ENCODE peak calls at places on chromosomes 2 and 18, in four cellular contexts. A is AG04449, H is brain microvascular endothelial cell, E is sigmoid colon. B is an unnamed sample.

GRCh38 chr2:239129147-239129896 is 271.5 kb downstream of the HDAC4 start:
- DNase-seq in A (no peak), H (no peak), E (no peak), B (no peak)

GRCh38 chr2:39837856-39838453 is 58.9 kb upstream of the THUMPD2 start:
- DNase-seq in A (no peak), H (peak), E (no peak), B (peak)

GRCh38 chr2:226683926-226684562 is 115.6 kb downstream of the IRS1 start:
- DNase-seq in A (no peak), H (no peak), E (no peak), B (no peak)

GRCh38 chr2:74571058-74571457 is 16.5 kb downstream of the DOK1 start:
- DNase-seq in A (no peak), H (no peak), E (no peak), B (no peak)

GRCh38 chr18:59516356-59517155 is 157.5 kb upstream of the LMAN1 start:
- DNase-seq in A (no peak), H (peak), E (peak), B (peak)

GRCh38 chr2:135647836-135648579 is 93.6 kb upstream of the UBXN4 start:
- DNase-seq in A (no peak), H (no peak), E (no peak), B (no peak)

GRCh38 chr18:60389314-60389713 is 16.7 kb upstream of the MC4R start:
- DNase-seq in A (no peak), H (no peak), E (no peak), B (no peak)

GRCh38 chr18:57587262-57587661 is 760 bp upstream of the FECH start:
- DNase-seq in A (no peak), H (no peak), E (no peak), B (no peak)

GRCh38 chr2:208065476-208065875 is 40.1 kb upstream of the PLEKHM3 start:
- DNase-seq in A (no peak), H (no peak), E (no peak), B (no peak)

GRCh38 chr2:151757861-151758260 is 23.6 kb upstream of the NEB start:
- DNase-seq in A (no peak), H (no peak), E (no peak), B (no peak)

GRCh38 chr18:21267370-21267769 is 25.3 kb downstream of the GREB1L start:
- DNase-seq in A (no peak), H (no peak), E (no peak), B (no peak)

GRCh38 chr2:180872256-180872655 is 108.1 kb upstream of the UBE2E3 start:
- DNase-seq in A (no peak), H (peak), E (no peak), B (no peak)

GRCh38 chr18:63237486-63237885 is 82.1 kb downstream of the BCL2 start:
- DNase-seq in A (no peak), H (peak), E (no peak), B (no peak)

GRCh38 chr2:153360239-153360638 is 118.3 kb downstream of the RPRM start:
- DNase-seq in A (no peak), H (no peak), E (no peak), B (no peak)

GRCh38 chr2:239921843-239922242 is 103.3 kb downstream of the NDUFA10 start:
- DNase-seq in A (no peak), H (no peak), E (no peak), B (no peak)

GRCh38 chr2:9768388-9768787 is 74.9 kb upstream of the TAF1B start:
- DNase-seq in A (no peak), H (no peak), E (no peak), B (no peak)

DNA sequence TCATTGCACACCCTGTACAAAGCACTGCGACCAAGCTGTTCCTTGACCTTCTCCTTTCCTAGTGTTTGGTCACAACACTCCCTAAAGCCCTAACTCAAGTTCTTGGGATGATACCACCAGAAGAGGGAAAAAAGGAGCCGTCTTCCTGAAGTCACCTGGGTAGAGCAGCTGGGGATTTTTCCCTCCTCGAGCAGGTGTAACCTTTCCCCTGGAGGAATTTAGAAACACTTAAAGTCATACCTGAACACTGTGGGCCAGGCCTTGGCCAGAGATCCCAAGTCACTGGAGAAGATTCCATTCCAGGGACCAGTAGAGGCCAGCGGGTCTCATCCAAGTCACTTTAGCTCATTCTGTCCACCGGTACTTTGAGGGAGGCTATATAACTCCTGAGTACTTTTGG is 13.2 kb downstream of the EPAS1 start:
- DNase-seq in A (no peak), H (no peak), E (no peak), B (no peak)
- H3K4me3 ChIP-seq in A (no peak), H (no peak), E (no peak), B (no peak)

DNA sequence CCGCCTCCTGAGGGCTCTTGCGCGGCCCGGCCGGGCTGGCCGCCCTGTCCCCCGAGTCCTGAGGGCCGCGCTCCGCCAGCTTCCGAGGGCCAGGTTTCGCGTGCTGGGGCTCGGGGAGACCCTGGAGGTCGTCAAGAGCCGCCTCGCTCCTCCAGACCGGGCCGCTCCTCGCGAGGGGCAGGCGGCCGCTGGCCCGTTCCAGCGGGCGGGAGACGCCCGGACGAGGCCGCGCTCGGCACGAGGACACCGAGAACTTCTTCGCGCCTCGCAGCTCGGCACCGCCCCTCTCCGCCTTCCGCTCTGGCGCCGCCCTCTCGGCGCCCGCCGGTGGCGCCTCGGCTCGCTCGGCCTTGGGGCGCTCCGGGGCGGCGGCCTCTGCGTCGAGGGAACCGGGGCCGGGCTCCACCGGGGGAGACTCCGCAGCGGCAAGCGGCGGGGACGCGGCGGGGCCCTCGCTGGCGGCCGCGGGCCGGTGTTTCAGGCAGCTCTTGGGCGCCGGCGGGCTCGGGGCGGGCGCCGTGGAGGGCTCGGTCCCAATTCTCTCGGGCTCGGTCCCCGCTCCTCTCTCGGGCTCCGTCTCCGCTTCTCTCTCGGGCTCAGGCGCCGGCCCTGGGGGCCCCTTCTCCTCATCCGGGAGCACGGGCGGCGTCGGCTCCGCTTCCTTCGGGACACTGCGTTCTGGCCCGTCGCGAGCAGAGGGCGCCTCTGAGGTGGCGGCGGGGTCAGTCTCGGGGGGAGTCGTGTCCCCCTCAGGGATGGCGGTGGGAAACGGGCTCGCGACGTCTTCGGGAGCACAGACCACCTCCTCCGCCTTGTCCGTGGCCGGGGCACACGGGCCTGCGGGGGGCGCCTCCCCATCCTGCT is 91.6 kb upstream of the MGAT4A start:
- DNase-seq in A (no peak), H (no peak), E (no peak), B (no peak)
- TF ChIP-seq CTCF in A (no peak), H (peak), E (no peak), B (no peak)

GRCh38 chr2:38648107-38648761 is 17.7 kb upstream of the GALM start:
- DNase-seq in A (no peak), H (no peak), E (no peak), B (no peak)

GRCh38 chr2:38650012-38650411 is 15.9 kb upstream of the GALM start:
- DNase-seq in A (no peak), H (no peak), E (no peak), B (no peak)

GRCh38 chr2:38652431-38653273 is 13.3 kb upstream of the GALM start:
- DNase-seq in A (no peak), H (no peak), E (no peak), B (no peak)

GRCh38 chr2:38649176-38649728 is 16.7 kb upstream of the GALM start:
- DNase-seq in A (no peak), H (no peak), E (no peak), B (no peak)

DNA sequence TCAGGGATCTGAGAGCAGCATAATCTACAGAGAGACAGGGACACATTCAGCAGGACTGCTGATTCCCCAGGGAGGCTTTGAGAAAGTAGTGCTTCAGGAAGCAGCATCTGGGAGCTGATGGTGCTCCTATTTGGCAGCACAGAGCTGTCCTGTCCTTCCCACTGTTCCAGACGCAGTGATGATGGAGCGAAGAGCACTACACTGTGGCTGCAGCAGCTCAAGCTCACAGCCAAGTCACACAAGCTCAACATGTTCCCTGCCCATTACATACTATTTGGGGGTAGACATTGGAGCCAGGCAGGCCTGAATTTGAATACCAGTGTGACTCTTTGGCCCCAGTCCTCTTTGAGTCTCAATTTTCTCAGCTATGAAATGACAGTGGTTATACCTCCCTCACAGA is 15.2 kb upstream of the GALM start:
- DNase-seq in A (no peak), H (no peak), E (no peak), B (no peak)
- H3K4me3 ChIP-seq in A (no peak), H (no peak), E (no peak), B (no peak)

GRCh38 chr2:232537079-232537478 is 2.4 kb upstream of the CHRNG start:
- DNase-seq in A (no peak), H (no peak), E (peak), B (no peak)
- TF ChIP-seq CTCF in A (peak), H (peak), E (no peak), B (peak)

GRCh38 chr2:201768918-201769317 is 11.8 kb downstream of the ALS2 start:
- DNase-seq in A (no peak), H (peak), E (no peak), B (no peak)
- H3K4me3 ChIP-seq in A (no peak), H (no peak), E (no peak), B (no peak)

GRCh38 chr2:101151859-101152194 is 645 bp upstream of the TBC1D8 start:
- DNase-seq in A (no peak), H (no peak), E (no peak), B (no peak)

GRCh38 chr2:101153811-101154210 is 2.6 kb upstream of the TBC1D8 start:
- DNase-seq in A (no peak), H (no peak), E (no peak), B (no peak)

GRCh38 chr2:101151141-101151858 is at the start of gene TBC1D8:
- DNase-seq in A (no peak), H (peak), E (peak), B (peak)

GRCh38 chr2:101152195-101153076 is 1.3 kb upstream of the TBC1D8 start:
- DNase-seq in A (no peak), H (no peak), E (no peak), B (no peak)

DNA sequence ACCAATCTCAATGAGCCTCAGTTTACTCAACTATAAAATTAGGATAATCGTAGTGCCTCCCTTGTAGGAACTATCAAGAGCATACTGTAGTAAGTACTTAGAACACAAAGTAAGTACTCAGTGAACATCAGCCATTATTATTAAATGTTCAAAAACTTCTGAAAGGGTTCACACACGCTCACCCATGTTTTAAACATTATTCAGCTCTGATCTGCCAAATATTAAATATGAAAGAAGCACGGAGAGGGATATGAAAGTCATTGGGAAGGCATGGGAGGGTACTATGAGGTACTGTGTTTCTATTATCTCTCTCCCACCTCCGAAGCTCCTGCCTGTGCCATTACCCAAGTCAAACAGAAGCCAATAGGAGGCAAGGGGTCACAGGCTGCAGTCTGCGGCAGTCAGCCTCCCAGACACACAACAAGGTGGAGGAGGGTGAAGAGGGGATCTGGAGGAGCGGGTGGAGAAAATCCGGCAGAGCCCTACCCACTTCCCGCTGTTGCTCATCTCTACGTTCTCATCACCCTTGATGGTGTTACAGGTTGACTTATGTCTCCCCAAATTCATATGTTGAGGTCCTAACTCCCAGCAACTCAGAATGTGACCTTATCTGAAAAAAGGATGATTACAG is 2.0 kb upstream of the TBC1D8 start:
- DNase-seq in A (no peak), H (no peak), E (no peak), B (no peak)
- TF ChIP-seq CTCF in A (no peak), H (no peak), E (no peak), B (no peak)

GRCh38 chr2:72131371-72131891 is 16.2 kb downstream of the CYP26B1 start:
- DNase-seq in A (no peak), H (no peak), E (no peak), B (no peak)
- H3K4me3 ChIP-seq in A (no peak), H (no peak), E (no peak), B (no peak)

GRCh38 chr2:7987992-7988391 is 693.9 kb upstream of the ID2 start:
- DNase-seq in A (no peak), H (no peak), E (no peak), B (no peak)

GRCh38 chr2:7988440-7988839 is 693.4 kb upstream of the ID2 start:
- DNase-seq in A (no peak), H (no peak), E (no peak), B (no peak)

GRCh38 chr2:7984693-7985353 is 697.0 kb upstream of the ID2 start:
- DNase-seq in A (no peak), H (no peak), E (no peak), B (no peak)

GRCh38 chr2:7983912-7984311 is 697.9 kb upstream of the ID2 start:
- DNase-seq in A (no peak), H (no peak), E (no peak), B (no peak)

DNA sequence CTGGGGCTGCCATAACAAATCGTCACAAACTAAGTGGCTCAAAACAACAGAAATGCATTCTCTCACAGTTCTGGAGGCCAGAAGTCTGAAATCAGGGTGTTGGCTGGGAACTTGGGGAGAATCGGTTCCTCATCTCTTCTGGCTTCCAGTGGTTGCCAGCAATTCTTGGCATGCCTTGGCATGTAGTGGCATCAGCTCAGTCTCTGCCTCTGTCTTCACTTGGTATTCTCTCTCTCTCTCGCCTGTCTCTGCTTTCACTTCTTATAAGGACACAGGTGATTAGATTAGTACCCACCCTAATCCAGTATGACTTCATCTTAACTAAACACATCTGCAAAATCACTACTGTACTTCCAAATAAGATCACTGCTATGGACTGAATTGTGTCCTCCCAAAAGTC is 695.4 kb upstream of the ID2 start:
- DNase-seq in A (no peak), H (no peak), E (no peak), B (no peak)
- TF ChIP-seq CTCF in A (no peak), H (no peak), E (no peak), B (no peak)

GRCh38 chr18:78981652-78981955 is 2.0 kb downstream of the SALL3 start:
- DNase-seq in A (no peak), H (no peak), E (no peak), B (no peak)
- H3K4me3 ChIP-seq in A (no peak), H (no peak), E (no peak), B (no peak)